ENCODE peak calls at places on chromosomes 4 and X, in eight cellular contexts. V is H1, H is transverse colon, I is spleen, R is GM23338, F is endothelial cell of umbilical vein, J is SK-N-SH, B is upper lobe of left lung. O is an unnamed sample.

GRCh38 chr4:48139688-48140087 is 5.6 kb upstream of the TXK start:
- DNase-seq in F (peak), V (no peak), R (no peak), J (no peak), I (no peak), H (no peak), B (no peak), O (peak)

GRCh38 chr4:140789752-140790151 is 33.6 kb upstream of the TBC1D9 start:
- DNase-seq in V (no peak), H (no peak), J (no peak), F (no peak), I (no peak), R (no peak), B (no peak), O (no peak)

GRCh38 chrX:41010188-41010846 is 74.9 kb upstream of the USP9X start:
- DNase-seq in R (peak), H (peak), F (peak), I (peak), V (no peak), J (peak), B (peak), O (peak)

GRCh38 chr4:166091914-166092510 is 219.0 kb downstream of the TLL1 start:
- DNase-seq in F (peak), V (no peak), H (no peak), R (peak), I (no peak), B (no peak), J (peak), O (no peak)

GRCh38 chrX:145910017-145910416 is 92.4 kb downstream of the SLITRK2 start:
- DNase-seq in J (no peak), V (no peak), B (no peak), R (peak), I (no peak), F (no peak), H (no peak), O (no peak)

GRCh38 chr4:112942077-112942476 is 107.4 kb upstream of the ANK2 start:
- DNase-seq in R (peak), I (no peak), H (no peak), B (no peak), F (no peak), J (no peak), V (no peak), O (no peak)

GRCh38 chr4:88583643-88584470 is 8.4 kb upstream of the HERC3 start:
- DNase-seq in B (no peak), H (no peak), R (no peak), F (no peak), J (no peak), I (no peak), V (no peak), O (no peak)

GRCh38 chr4:38237139-38237538 is 276.9 kb downstream of the PTTG2 start:
- DNase-seq in J (no peak), I (no peak), F (peak), R (peak), H (no peak), B (no peak), V (no peak), O (no peak)

GRCh38 chrX:20507901-20508620 is 241.4 kb upstream of the RPS6KA3 start:
- DNase-seq in V (no peak), B (no peak), R (no peak), J (no peak), F (no peak), H (no peak), I (no peak), O (no peak)

GRCh38 chr4:71593306-71593705 is 190.6 kb downstream of the GC start:
- DNase-seq in B (no peak), J (no peak), R (peak), I (no peak), H (no peak), F (no peak), V (peak), O (no peak)

GRCh38 chrX:110509778-110510510 is 151.3 kb downstream of the RTL9 start:
- DNase-seq in V (no peak), B (no peak), I (no peak), J (no peak), H (no peak), F (no peak), R (peak), O (no peak)

GRCh38 chr4:183149968-183150539 is 51.0 kb downstream of the WWC2 start:
- DNase-seq in R (no peak), J (no peak), I (no peak), H (no peak), F (no peak), V (no peak), B (no peak), O (no peak)

GRCh38 chrX:368811-369562 is 17.7 kb downstream of the PPP2R3B start:
- DNase-seq in I (peak), V (no peak), R (peak), B (no peak), F (no peak), H (no peak), J (no peak), O (no peak)

GRCh38 chr4:88775529-88775928 is 77.9 kb upstream of the NAP1L5 start:
- DNase-seq in H (no peak), I (no peak), V (no peak), F (no peak), R (no peak), B (no peak), J (no peak), O (no peak)

GRCh38 chrX:17560385-17560784 is 176.9 kb upstream of the SCML1 start:
- DNase-seq in V (no peak), H (no peak), R (no peak), F (no peak), B (no peak), J (no peak), I (no peak), O (no peak)

GRCh38 chr4:73185903-73186302 is 72.7 kb downstream of the ANKRD17 start:
- DNase-seq in H (no peak), V (no peak), I (no peak), J (no peak), R (no peak), F (no peak), B (no peak), O (no peak)

DNA sequence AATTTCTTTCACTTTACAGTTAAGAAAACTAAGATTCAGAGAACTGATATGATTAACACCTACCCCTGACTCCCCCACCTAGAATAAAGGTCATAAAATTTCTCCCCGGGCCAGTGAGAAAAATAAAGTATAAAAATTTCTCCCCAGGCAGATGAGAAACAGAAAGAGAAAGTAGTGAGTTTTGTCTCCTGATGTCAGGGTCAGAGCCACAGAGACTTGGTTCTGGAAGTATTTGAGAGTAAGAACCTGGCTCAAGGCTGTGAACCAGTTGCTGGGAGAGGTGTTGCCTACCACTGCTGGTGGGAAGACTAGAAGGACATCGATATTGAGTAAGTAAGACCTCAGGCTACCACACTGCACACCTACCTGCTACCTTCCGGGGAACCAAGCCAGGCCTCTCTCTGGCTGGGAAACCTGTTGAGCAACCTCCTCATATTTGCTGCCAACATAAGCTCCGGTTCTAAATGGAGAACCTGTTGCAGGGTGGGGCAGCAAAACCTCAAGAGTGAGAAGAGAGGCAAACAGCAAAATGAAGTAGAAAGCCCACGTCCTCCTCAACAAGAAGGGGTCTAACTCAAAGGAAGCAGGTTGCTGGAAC is 104.2 kb upstream of the PUDP start:
- DNase-seq in B (no peak), F (no peak), H (peak), I (no peak), R (no peak), J (no peak), V (no peak), O (peak)
- TF ChIP-seq POLR2AphosphoS5 in B (no peak), F (no peak), H (no peak), I (no peak), R (no peak), J (no peak), V (no peak), O (no peak)

GRCh38 chrX:155889328-155889727 is 8.2 kb downstream of the VAMP7 start:
- DNase-seq in V (no peak), R (no peak), I (no peak), F (no peak), H (no peak), B (no peak), J (no peak), O (no peak)
- TF ChIP-seq POLR2AphosphoS5 in V (no peak), R (no peak), I (no peak), F (no peak), H (no peak), B (no peak), J (no peak), O (no peak)

DNA sequence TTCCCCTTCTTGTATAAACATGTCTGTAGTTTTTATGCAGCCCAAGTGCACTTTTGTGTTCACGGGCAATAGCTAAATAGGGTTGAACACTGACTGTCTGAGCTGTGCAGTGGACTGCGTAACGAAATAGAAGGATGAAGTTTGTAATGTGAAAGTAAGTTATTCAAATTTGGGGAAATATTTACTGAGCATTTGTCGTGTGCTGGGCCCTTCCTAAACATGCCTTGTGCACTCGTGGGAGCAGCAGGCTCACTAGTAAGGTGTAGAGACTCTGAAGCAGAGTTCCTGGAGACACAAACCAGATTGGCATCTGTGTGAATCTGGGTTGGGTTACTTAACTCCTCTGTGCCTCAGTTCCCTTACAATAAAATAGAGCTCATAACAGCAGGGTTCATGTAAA is 51.7 kb upstream of the C1QTNF7 start:
- DNase-seq in J (no peak), B (no peak), I (no peak), F (no peak), H (no peak), V (no peak), R (no peak), O (no peak)
- TF ChIP-seq POLR2AphosphoS5 in J (no peak), B (no peak), I (no peak), F (no peak), H (no peak), V (no peak), R (no peak), O (no peak)

GRCh38 chr4:145731026-145731425 is 51.1 kb downstream of the C4orf51 start:
- DNase-seq in J (no peak), R (no peak), H (peak), V (no peak), F (no peak), B (no peak), I (no peak), O (no peak)
- TF ChIP-seq POLR2AphosphoS5 in J (no peak), R (no peak), H (peak), V (no peak), F (no peak), B (no peak), I (no peak), O (no peak)

GRCh38 chrX:78960888-78961287 is 15.7 kb downstream of the P2RY10 start:
- DNase-seq in J (no peak), R (no peak), H (no peak), I (no peak), V (no peak), B (no peak), F (no peak), O (no peak)
- TF ChIP-seq POLR2AphosphoS5 in J (no peak), R (no peak), H (no peak), I (no peak), V (no peak), B (no peak), F (no peak), O (no peak)

DNA sequence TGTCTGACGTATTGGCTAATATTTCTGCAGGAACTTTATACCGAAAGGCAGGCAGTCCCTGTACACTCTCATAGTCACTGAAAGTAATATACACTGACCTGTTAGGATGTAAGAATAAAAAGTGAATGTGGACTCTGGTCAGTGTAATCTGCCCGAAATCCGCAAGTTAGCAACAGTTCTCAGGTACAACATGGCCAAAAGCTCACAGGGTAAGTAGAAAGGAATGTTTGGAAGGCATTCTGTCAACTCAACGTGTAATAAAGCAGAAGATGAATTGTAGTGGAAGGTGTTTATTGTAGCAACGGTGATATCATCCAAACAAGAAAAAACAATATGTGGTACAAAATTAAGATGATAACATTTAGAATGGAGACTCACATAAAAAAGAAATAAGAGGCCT is 26.0 kb upstream of the NUP54 start:
- DNase-seq in B (no peak), F (no peak), I (no peak), J (no peak), H (no peak), V (no peak), R (no peak), O (no peak)
- TF ChIP-seq POLR2AphosphoS5 in B (no peak), F (no peak), I (no peak), J (no peak), H (no peak), V (no peak), R (no peak), O (no peak)

GRCh38 chr4:6671648-6672047 is 22.0 kb upstream of the S100P start:
- DNase-seq in J (no peak), I (no peak), B (no peak), F (no peak), H (no peak), V (no peak), R (no peak), O (no peak)

GRCh38 chr4:6672131-6672530 is 21.5 kb upstream of the S100P start:
- DNase-seq in J (no peak), H (no peak), V (no peak), R (no peak), I (peak), F (no peak), B (no peak), O (no peak)

GRCh38 chr4:6673660-6674499 is 19.8 kb upstream of the S100P start:
- DNase-seq in I (peak), R (peak), F (peak), H (peak), V (peak), J (peak), B (peak), O (peak)

GRCh38 chr4:6676722-6677558 is 16.7 kb upstream of the S100P start:
- DNase-seq in V (no peak), I (peak), J (no peak), B (no peak), R (no peak), H (no peak), F (no peak), O (no peak)

GRCh38 chr4:6674500-6675149 is 19.1 kb upstream of the S100P start:
- DNase-seq in I (no peak), F (peak), R (peak), V (no peak), H (peak), J (peak), B (no peak), O (no peak)
- TF ChIP-seq POLR2AphosphoS5 in I (no peak), F (no peak), R (no peak), V (no peak), H (no peak), J (no peak), B (no peak), O (no peak)

DNA sequence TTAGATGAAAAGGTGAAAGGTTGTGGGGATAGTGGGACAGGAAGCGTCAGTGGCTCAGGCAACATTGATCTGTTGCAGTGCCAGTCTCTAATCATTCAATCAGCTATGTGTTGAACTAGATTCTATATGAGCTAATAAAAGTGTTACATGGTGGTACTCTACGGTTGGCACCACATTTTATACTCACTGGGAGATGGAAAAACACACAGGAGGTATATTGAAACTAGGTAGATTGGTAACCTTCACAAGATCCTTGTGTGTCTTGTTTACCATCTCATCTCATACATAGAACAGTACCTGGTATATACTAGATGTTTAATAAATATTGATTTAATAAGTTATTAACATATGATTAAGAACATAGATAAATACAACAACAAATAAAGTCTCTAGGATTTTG is 152.7 kb downstream of the NAA11 start:
- DNase-seq in I (no peak), V (no peak), F (no peak), B (no peak), R (no peak), J (no peak), H (no peak), O (no peak)
- TF ChIP-seq POLR2AphosphoS5 in I (no peak), V (no peak), F (no peak), B (no peak), R (no peak), J (no peak), H (no peak), O (no peak)

O was measured in HL-60.